ENCODE peak calls at places on chromosomes 16 and 17, in five cellular contexts. N is cardiac fibroblast, Q is fibroblast of the aortic adventitia, U is fibroblast of lung, E is esophagus squamous epithelium. G is an unnamed sample.

GRCh38 chr17:44314869-44315661 is 6.7 kb downstream of the RUNDC3A start:
- DNase-seq in E (no peak), U (no peak), N (peak), Q (no peak), G (no peak)

GRCh38 chr17:76562734-76563148 is 22.9 kb downstream of the PRCD start:
- DNase-seq in Q (peak), E (no peak), U (peak), N (peak), G (no peak)

GRCh38 chr16:87241135-87241771 is 75.9 kb downstream of the C16orf95 start:
- DNase-seq in E (no peak), Q (no peak), N (no peak), U (no peak), G (no peak)

GRCh38 chr16:50395763-50396710 is 27.2 kb upstream of the BRD7 start:
- DNase-seq in Q (no peak), N (no peak), E (no peak), U (no peak), G (no peak)

GRCh38 chr17:33284022-33284421 is 9.1 kb downstream of the ASIC2 start:
- DNase-seq in E (no peak), N (peak), Q (peak), U (peak), G (peak)

GRCh38 chr17:54348234-54348633 is 525.5 kb downstream of the KIF2B start:
- DNase-seq in U (no peak), N (no peak), Q (no peak), E (no peak), G (no peak)

GRCh38 chr17:9208381-9208780 is 187.1 kb downstream of the NTN1 start:
- DNase-seq in E (no peak), U (no peak), Q (no peak), N (no peak), G (no peak)

GRCh38 chr16:77277571-77277970 is 78.4 kb downstream of the SYCE1L start:
- DNase-seq in N (no peak), E (no peak), Q (no peak), U (no peak), G (no peak)

GRCh38 chr17:82703036-82703745 is 4.7 kb upstream of the RAB40B start:
- DNase-seq in Q (no peak), E (no peak), U (no peak), N (no peak), G (no peak)

GRCh38 chr17:14813649-14814048 is 451.5 kb downstream of the PMP22 start:
- DNase-seq in E (no peak), N (peak), Q (peak), U (no peak), G (no peak)

GRCh38 chr17:64148699-64149098 is 18.8 kb upstream of the ERN1 start:
- DNase-seq in N (no peak), U (no peak), Q (no peak), E (no peak), G (no peak)
- TF ChIP-seq CTCF in N (no peak), U (no peak), Q (no peak), E (no peak), G (peak)

GRCh38 chr16:67246081-67246944 is 968 bp downstream of the FHOD1 start:
- DNase-seq in U (peak), N (peak), Q (peak), E (no peak), G (peak)

GRCh38 chr16:67246945-67247697 is at the start of gene FHOD1:
- DNase-seq in E (peak), N (peak), U (peak), Q (peak), G (peak)

GRCh38 chr16:67248401-67249177 is at the start of gene SLC9A5:
- DNase-seq in Q (no peak), U (peak), N (no peak), E (no peak), G (no peak)

GRCh38 chr16:67249178-67249759 is 490 bp downstream of the SLC9A5 start:
- DNase-seq in E (no peak), N (no peak), U (no peak), Q (no peak), G (no peak)

DNA sequence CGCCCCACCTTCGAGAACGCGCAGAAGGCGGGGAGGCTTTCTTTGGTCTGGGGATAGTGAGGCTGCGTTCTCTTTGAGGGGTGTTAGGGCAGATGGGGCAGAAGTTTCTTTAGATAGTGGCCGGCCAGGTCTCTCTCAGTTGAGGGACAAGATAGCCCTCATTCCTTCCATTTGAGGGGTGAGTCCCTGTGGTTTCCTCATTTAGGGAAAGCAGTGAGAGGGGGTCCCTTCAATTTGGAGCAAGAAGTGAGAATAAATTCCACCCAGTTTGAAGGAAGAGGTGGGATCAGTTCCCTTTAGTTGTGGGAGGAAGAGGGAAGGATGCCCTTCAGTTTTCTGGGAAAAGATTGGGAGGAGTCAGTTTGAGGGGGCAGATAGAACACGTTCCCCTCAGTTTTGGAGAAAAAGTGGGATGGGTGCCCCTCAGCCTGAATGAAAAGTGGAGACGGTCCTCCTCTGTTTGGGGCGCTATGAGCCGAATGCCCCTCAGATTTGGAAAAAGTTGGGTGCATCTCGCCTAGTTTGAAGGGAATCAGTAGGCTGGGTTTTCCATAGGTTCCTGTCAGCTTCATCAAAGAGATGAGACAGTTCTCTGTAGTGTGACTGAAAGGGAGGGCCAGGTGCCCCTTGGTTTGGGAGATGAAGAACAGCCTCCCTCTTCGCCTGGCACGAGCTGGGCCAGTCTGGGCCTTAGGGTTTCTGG is 568 bp upstream of the FHOD1 start:
- DNase-seq in E (no peak), N (no peak), U (no peak), Q (no peak), G (no peak)
- H3K4me3 ChIP-seq in E (peak), N (peak), U (peak), Q (peak), G (peak)

GRCh38 chr16:31458835-31459721 is at the start of gene ARMC5:
- DNase-seq in Q (peak), U (peak), E (peak), N (peak), G (peak)

GRCh38 chr16:31459722-31460581 is 651 bp downstream of the ARMC5 start:
- DNase-seq in E (peak), N (peak), U (peak), Q (peak), G (peak)

GRCh38 chr16:31460582-31461002 is 1.3 kb downstream of the ARMC5 start:
- DNase-seq in U (peak), Q (peak), E (no peak), N (peak), G (no peak)

GRCh38 chr16:31456988-31457360 is 2.3 kb upstream of the ARMC5 start:
- DNase-seq in U (no peak), N (no peak), Q (no peak), E (no peak), G (no peak)

GRCh38 chr16:31458073-31458834 is 1.0 kb upstream of the ARMC5 start:
- DNase-seq in E (no peak), Q (peak), U (peak), N (peak), G (no peak)
- TF ChIP-seq CTCF in E (no peak), Q (peak), U (no peak), N (no peak), G (no peak)

GRCh38 chr16:53445534-53445933 is 11.3 kb downstream of the RBL2 start:
- DNase-seq in U (no peak), E (no peak), N (no peak), Q (no peak), G (no peak)

GRCh38 chr16:53446090-53446489 is 11.8 kb downstream of the RBL2 start:
- DNase-seq in U (no peak), E (no peak), Q (no peak), N (no peak), G (no peak)

GRCh38 chr16:53449816-53450517 is 15.7 kb downstream of the RBL2 start:
- DNase-seq in E (no peak), U (no peak), Q (no peak), N (no peak), G (no peak)
- H3K4me3 ChIP-seq in E (no peak), U (no peak), Q (no peak), N (no peak), G (peak)

GRCh38 chr16:81140930-81141780 is 45.0 kb upstream of the GCSH start:
- DNase-seq in E (no peak), U (no peak), N (no peak), Q (no peak), G (no peak)
- TF ChIP-seq CTCF in E (no peak), U (peak), N (peak), Q (peak), G (no peak)